ENCODE peak calls at places on chromosome 4, in seven cellular contexts. O is type B pancreatic cell; X is lower leg skin; L is NB4; T is suprapubic skin; W is brain microvascular endothelial cell; U is activated CD8-positive, alpha-beta T cell treated with anti-CD3 and anti-CD28 coated beads for 36 hours. H is an unnamed sample.

GRCh38 chr4:153553820-153554173 is 87.6 kb downstream of the TMEM131L start:
- DNase-seq in O (no peak), U (no peak), W (no peak), L (no peak), X (no peak), T (no peak), H (no peak)

GRCh38 chr4:47814896-47815295 is 23.0 kb downstream of the CORIN start:
- DNase-seq in X (no peak), L (no peak), O (no peak), W (peak), U (no peak), T (no peak), H (peak)

GRCh38 chr4:113052379-113052951 is 3.0 kb downstream of the ANK2 start:
- DNase-seq in X (no peak), U (peak), W (peak), T (no peak), L (peak), O (no peak), H (peak)

GRCh38 chr4:140071806-140072205 is 82.2 kb downstream of the MAML3 start:
- DNase-seq in U (peak), X (no peak), W (peak), O (no peak), L (peak), T (no peak), H (peak)

GRCh38 chr4:169079942-169080827 is 70.1 kb upstream of the CBR4 start:
- DNase-seq in X (peak), O (no peak), U (peak), W (peak), T (no peak), L (peak), H (peak)

GRCh38 chr4:42357325-42357724 is 40.0 kb upstream of the SHISA3 start:
- DNase-seq in W (no peak), L (no peak), T (no peak), U (no peak), X (no peak), O (no peak), H (no peak)

GRCh38 chr4:123874044-123874443 is 477.4 kb downstream of the SPRY1 start:
- DNase-seq in O (no peak), L (no peak), U (no peak), X (no peak), W (no peak), T (no peak), H (no peak)

GRCh38 chr4:829291-829690 is 3.4 kb upstream of the CPLX1 start:
- DNase-seq in O (no peak), L (no peak), U (no peak), X (no peak), T (peak), W (no peak), H (no peak)

GRCh38 chr4:71426381-71427042 is 87.7 kb downstream of the SLC4A4 start:
- DNase-seq in W (no peak), O (no peak), X (no peak), T (no peak), L (no peak), U (no peak), H (no peak)

GRCh38 chr4:119139316-119139715 is 3.7 kb downstream of the MYOZ2 start:
- DNase-seq in X (no peak), W (no peak), L (no peak), O (no peak), U (no peak), T (no peak), H (no peak)

GRCh38 chr4:78482281-78482680 is 69.3 kb upstream of the ANXA3 start:
- DNase-seq in U (no peak), W (no peak), X (no peak), T (no peak), O (no peak), L (no peak), H (peak)

GRCh38 chr4:74266081-74266480 is 42.2 kb upstream of the EPGN start:
- DNase-seq in U (no peak), W (no peak), L (no peak), X (no peak), T (no peak), O (no peak), H (no peak)

GRCh38 chr4:74258949-74259348 is 49.3 kb upstream of the EPGN start:
- DNase-seq in U (no peak), L (no peak), T (no peak), W (peak), X (no peak), O (no peak), H (no peak)

GRCh38 chr4:74267998-74268606 is 40.2 kb upstream of the EPGN start:
- DNase-seq in W (peak), O (no peak), U (no peak), L (no peak), X (no peak), T (no peak), H (peak)

GRCh38 chr4:74262522-74262921 is 45.7 kb upstream of the EPGN start:
- DNase-seq in W (no peak), T (no peak), X (no peak), O (no peak), L (no peak), U (no peak), H (no peak)
- TF ChIP-seq CTCF in W (no peak), T (no peak), X (no peak), O (no peak), L (no peak), U (no peak), H (no peak)

GRCh38 chr4:143336828-143337599 is at the start of gene GAB1:
- DNase-seq in T (peak), U (peak), L (peak), X (peak), W (peak), O (peak), H (peak)
- TF ChIP-seq CTCF in T (no peak), U (no peak), L (no peak), X (no peak), W (no peak), O (no peak), H (peak)

DNA sequence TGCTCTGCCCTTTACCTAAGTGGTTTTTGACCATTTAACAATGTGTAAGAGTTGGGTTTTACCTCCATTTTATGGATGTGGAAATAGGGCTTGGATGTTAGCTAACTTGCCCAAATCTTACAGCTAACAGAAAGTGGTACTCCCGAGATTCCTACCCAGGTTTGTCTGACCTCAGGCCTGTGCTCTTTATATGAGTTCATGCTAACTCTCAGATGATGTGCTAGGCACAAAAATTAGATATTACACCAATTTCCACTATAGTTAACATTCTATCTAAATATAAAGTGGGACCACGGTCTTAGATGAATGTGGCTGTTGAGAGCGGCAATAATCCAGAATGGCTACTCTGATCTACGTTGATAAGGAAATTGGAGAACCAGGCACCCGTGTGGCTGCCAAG is at the start of gene PTTG2:
- DNase-seq in U (no peak), O (no peak), T (no peak), L (no peak), W (no peak), X (no peak), H (no peak)
- TF ChIP-seq CTCF in U (no peak), O (no peak), T (no peak), L (no peak), W (no peak), X (no peak), H (no peak)

GRCh38 chr4:76987685-76988084 is 38.1 kb downstream of the SEPTIN11 start:
- DNase-seq in T (no peak), L (no peak), X (no peak), U (no peak), O (no peak), W (no peak), H (no peak)
- TF ChIP-seq CTCF in T (no peak), L (no peak), X (no peak), U (no peak), O (no peak), W (no peak), H (no peak)

DNA sequence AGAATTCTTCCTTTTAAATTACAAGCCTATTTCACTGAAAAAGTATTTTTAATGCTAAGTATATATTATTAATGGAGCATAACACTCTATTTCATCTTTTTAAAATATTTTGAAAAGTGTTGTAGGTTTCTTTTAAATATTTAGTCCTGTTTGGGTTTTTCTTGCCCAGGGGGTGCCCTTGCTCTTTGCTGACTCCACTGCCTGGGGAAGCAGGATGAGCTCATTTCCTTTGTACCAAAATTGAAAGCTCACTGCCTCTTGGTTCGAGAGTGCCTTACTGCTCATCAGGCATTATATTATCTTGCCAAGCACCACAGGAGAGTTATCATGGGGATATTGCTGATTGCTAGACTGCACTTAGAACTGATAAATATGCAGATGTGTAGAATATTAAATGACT is 819.2 kb downstream of the PCDH18 start:
- DNase-seq in X (no peak), O (no peak), U (no peak), W (peak), T (no peak), L (no peak), H (no peak)
- TF ChIP-seq CTCF in X (no peak), O (no peak), U (no peak), W (no peak), T (no peak), L (no peak), H (no peak)

GRCh38 chr4:132334081-132334480 is 815.0 kb upstream of the PCDH10 start:
- DNase-seq in O (no peak), L (no peak), X (no peak), U (no peak), W (no peak), T (no peak), H (peak)

GRCh38 chr4:132333723-132334045 is 815.4 kb upstream of the PCDH10 start:
- DNase-seq in U (no peak), W (peak), O (no peak), L (no peak), X (no peak), T (no peak), H (peak)

GRCh38 chr4:132330994-132331393 is 818.1 kb upstream of the PCDH10 start:
- DNase-seq in L (no peak), T (no peak), X (no peak), O (no peak), W (no peak), U (no peak), H (no peak)

GRCh38 chr4:132328761-132329160 is 820.3 kb upstream of the PCDH10 start:
- DNase-seq in O (no peak), L (no peak), T (no peak), U (no peak), X (no peak), W (no peak), H (no peak)

GRCh38 chr4:132332932-132333722 is 816.0 kb upstream of the PCDH10 start:
- DNase-seq in T (no peak), L (peak), O (no peak), X (no peak), U (no peak), W (no peak), H (peak)
- TF ChIP-seq CTCF in T (no peak), L (no peak), O (peak), X (no peak), U (no peak), W (peak), H (peak)

GRCh38 chr4:109162759-109163158 is 139.7 kb downstream of the COL25A1 start:
- DNase-seq in L (no peak), W (no peak), U (no peak), O (no peak), T (no peak), X (no peak), H (no peak)
- TF ChIP-seq CTCF in L (no peak), W (peak), U (no peak), O (no peak), T (no peak), X (no peak), H (no peak)

GRCh38 chr4:6680372-6681034 is 13.2 kb upstream of the S100P start:
- DNase-seq in W (no peak), O (no peak), U (no peak), T (no peak), L (peak), X (no peak), H (no peak)
- TF ChIP-seq CTCF in W (peak), O (peak), U (peak), T (no peak), L (peak), X (no peak), H (no peak)

DNA sequence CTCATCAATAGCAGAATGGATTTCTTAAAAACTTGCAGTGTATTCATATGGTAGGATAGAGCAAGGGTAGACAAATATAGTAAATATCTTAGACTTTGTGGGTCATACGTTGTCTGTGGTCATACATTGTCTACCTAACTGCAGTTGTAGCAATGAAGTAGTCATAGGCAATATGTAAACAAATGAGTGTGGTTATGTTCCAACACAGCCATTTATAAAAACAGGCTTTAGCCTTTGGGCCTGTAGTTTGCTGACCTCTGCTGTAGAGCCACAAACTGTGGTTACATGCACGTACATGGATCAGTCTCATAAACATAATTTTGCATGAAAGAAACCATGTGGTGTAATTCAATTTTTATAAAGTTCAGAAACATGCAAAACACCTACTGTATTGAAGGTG is 98.9 kb downstream of the LARP1B start:
- DNase-seq in W (peak), L (no peak), U (no peak), T (no peak), O (no peak), X (no peak), H (peak)
- TF ChIP-seq CTCF in W (no peak), L (no peak), U (no peak), T (no peak), O (no peak), X (no peak), H (peak)

H was measured in HFFc6.